ENCODE peak calls at places on chromosome 2, in four cellular contexts. L, D, V and I are unnamed samples.

GRCh38 chr2:170917219-170917851 is 11.7 kb upstream of the GORASP2 start:
- DNase-seq in L (no peak), D (no peak), V (no peak), I (no peak)

GRCh38 chr2:27185331-27186026 is 26.4 kb upstream of the ATRAID start:
- DNase-seq in L (peak; percentile 57), D (no peak), V (peak; percentile 10), I (no peak)

GRCh38 chr2:42618972-42619371 is 50.5 kb downstream of the MTA3 start:
- DNase-seq in L (peak; percentile 65), D (no peak), V (no peak), I (no peak)

GRCh38 chr2:62928015-62928414 is 122.6 kb upstream of the OTX1 start:
- DNase-seq in L (no peak), D (no peak), V (no peak), I (no peak)

GRCh38 chr2:66565291-66565690 is 130.4 kb downstream of the MEIS1 start:
- DNase-seq in L (no peak), D (peak; percentile 55), V (no peak), I (no peak)

GRCh38 chr2:67394734-67395133 is 2.4 kb upstream of the ETAA1 start:
- DNase-seq in L (peak; percentile 51), D (no peak), V (no peak), I (no peak)

GRCh38 chr2:10960606-10961489 is 49.1 kb downstream of the KCNF1 start:
- DNase-seq in L (no peak), D (no peak), V (no peak), I (no peak)

GRCh38 chr2:149006883-149007543 is 31.5 kb upstream of the LYPD6B start:
- DNase-seq in L (no peak), D (no peak), V (no peak), I (no peak)

GRCh38 chr2:229129738-229130371 is 141.2 kb downstream of the PID1 start:
- DNase-seq in L (peak; percentile 6), D (no peak), V (no peak), I (no peak)

GRCh38 chr2:215979615-215980014 is 33.7 kb downstream of the MREG start:
- DNase-seq in L (no peak), D (no peak), V (no peak), I (no peak)

GRCh38 chr2:145288650-145289496 is 769.0 kb upstream of the ZEB2 start:
- DNase-seq in L (no peak), D (no peak), V (no peak), I (no peak)

GRCh38 chr2:165161510-165161909 is 42.3 kb downstream of the SCN3A start:
- DNase-seq in L (peak; percentile 4), D (no peak), V (no peak), I (no peak)

GRCh38 chr2:55061534-55062344 is 11.5 kb upstream of the RTN4 start:
- DNase-seq in L (no peak), D (no peak), V (no peak), I (no peak)

GRCh38 chr2:126222316-126222715 is 433.6 kb upstream of the GYPC start:
- DNase-seq in L (no peak), D (no peak), V (no peak), I (no peak)

GRCh38 chr2:161946489-161947107 is 127.4 kb downstream of the DPP4 start:
- DNase-seq in L (peak; percentile 64), D (peak; percentile 58), V (peak; percentile 54), I (peak; percentile 28)

GRCh38 chr2:229810786-229811185 is 96.4 kb upstream of the DNER start:
- DNase-seq in L (peak; percentile 17), D (no peak), V (no peak), I (no peak)

GRCh38 chr2:68193774-68194372 is 36.2 kb downstream of the PNO1 start:
- DNase-seq in L (peak; percentile 49), D (no peak), V (no peak), I (no peak)

GRCh38 chr2:29606105-29606871 is 315.1 kb downstream of the ALK start:
- DNase-seq in L (peak; percentile 87), D (no peak), V (no peak), I (no peak)

GRCh38 chr2:43792653-43793052 is 18.8 kb downstream of the DYNC2LI1 start:
- DNase-seq in L (no peak), D (no peak), V (no peak), I (no peak)

GRCh38 chr2:30026091-30027055 is 105.0 kb upstream of the ALK start:
- DNase-seq in L (peak; percentile 71), D (peak; percentile 38), V (peak; percentile 63), I (no peak)

GRCh38 chr2:215749092-215749957 is 264.0 kb downstream of the MREG start:
- DNase-seq in L (peak; percentile 73), D (no peak), V (no peak), I (no peak)

GRCh38 chr2:101327863-101328394 is 19.4 kb upstream of the RNF149 start:
- DNase-seq in L (no peak), D (no peak), V (no peak), I (no peak)

GRCh38 chr2:30692829-30693265 is 114.4 kb downstream of the CAPN13 start:
- DNase-seq in L (no peak), D (no peak), V (no peak), I (no peak)

GRCh38 chr2:85656468-85656867 is 11.5 kb downstream of the SFTPB start:
- DNase-seq in L (no peak), D (no peak), V (no peak), I (no peak)

GRCh38 chr2:65465857-65466256 is 33.5 kb upstream of the SPRED2 start:
- DNase-seq in L (peak; percentile 30), D (no peak), V (no peak), I (no peak)

GRCh38 chr2:239598732-239599090 is 197.9 kb upstream of the HDAC4 start:
- DNase-seq in L (no peak), D (no peak), V (no peak), I (no peak)

GRCh38 chr2:186108470-186108869 is 369.9 kb downstream of the FSIP2 start:
- DNase-seq in L (no peak), D (no peak), V (no peak), I (no peak)

GRCh38 chr2:142803158-142803557 is 74.3 kb upstream of the KYNU start:
- DNase-seq in L (no peak), D (no peak), V (no peak), I (no peak)

GRCh38 chr2:120988741-120989555 is 253.3 kb downstream of the GLI2 start:
- DNase-seq in L (no peak), D (no peak), V (no peak), I (no peak)

GRCh38 chr2:160492401-160493226 is 993 bp downstream of the RBMS1 start:
- DNase-seq in L (peak; percentile 71), D (peak; percentile 47), V (no peak), I (peak; percentile 59)

GRCh38 chr2:12870692-12871091 is 154.0 kb downstream of the TRIB2 start:
- DNase-seq in L (no peak), D (no peak), V (no peak), I (no peak)

GRCh38 chr2:133333189-133333588 is 235.1 kb downstream of the NCKAP5 start:
- DNase-seq in L (no peak), D (no peak), V (no peak), I (no peak)

GRCh38 chr2:37322368-37322767 is 2.3 kb downstream of the PRKD3 start:
- DNase-seq in L (peak; percentile 75), D (no peak), V (no peak), I (no peak)

GRCh38 chr2:23602113-23602512 is 217.1 kb downstream of the KLHL29 start:
- DNase-seq in L (peak; percentile 77), D (no peak), V (no peak), I (no peak)

GRCh38 chr2:147082850-147083522 is 761.8 kb upstream of the ACVR2A start:
- DNase-seq in L (peak; percentile 90), D (peak; percentile 74), V (peak; percentile 96), I (peak; percentile 12)

GRCh38 chr2:218743072-218743471 is 32.4 kb downstream of the TTLL4 start:
- DNase-seq in L (peak; percentile 37), D (no peak), V (no peak), I (no peak)